ENCODE peak calls at places on chromosomes 11 and 22, in eight cellular contexts. K, C, P, O, I, Z, D and M are unnamed samples.

GRCh38 chr11:127238321-127238720 is 237.8 kb upstream of the KIRREL3 start:
- DNase-seq in O (no peak), D (no peak), K (no peak), I (no peak), P (no peak), Z (no peak), C (no peak), M (no peak)

GRCh38 chr11:62786318-62787004 is 741 bp upstream of the TMEM179B start:
- DNase-seq in K (peak; percentile 78), C (peak; percentile 95), O (peak; percentile 87), D (peak; percentile 85), P (peak; percentile 93), Z (no peak), I (peak; percentile 93), M (peak; percentile 92)

GRCh38 chr22:50012201-50013181 is at the start of gene IL17REL:
- DNase-seq in I (peak; percentile 41), C (no peak), K (peak; percentile 25), O (no peak), D (no peak), P (peak; percentile 55), Z (no peak), M (no peak)

GRCh38 chr11:123434911-123435310 is 4.8 kb downstream of the GRAMD1B start:
- DNase-seq in K (no peak), O (no peak), Z (no peak), I (no peak), C (no peak), P (no peak), D (no peak), M (no peak)

GRCh38 chr22:49296561-49296960 is 531.1 kb downstream of the BRD1 start:
- DNase-seq in O (no peak), I (no peak), K (no peak), P (peak; percentile 22), D (no peak), Z (no peak), C (no peak), M (no peak)

GRCh38 chr11:96230686-96231085 is 112.3 kb downstream of the MAML2 start:
- DNase-seq in C (no peak), I (no peak), D (no peak), Z (no peak), K (no peak), O (no peak), P (no peak), M (no peak)

GRCh38 chr11:112364962-112365481 is 104.4 kb upstream of the PLET1 start:
- DNase-seq in P (no peak), C (no peak), D (no peak), Z (peak; percentile 41), K (peak; percentile 76), I (peak; percentile 35), O (peak; percentile 79), M (no peak)

GRCh38 chr11:26992031-26992541 is 1.8 kb upstream of the FIBIN start:
- DNase-seq in O (peak; percentile 33), P (no peak), Z (peak; percentile 78), D (no peak), K (peak; percentile 95), I (no peak), C (no peak), M (no peak)

GRCh38 chr11:66336234-66337102 is at the start of gene RIN1:
- DNase-seq in C (peak; percentile 82), Z (peak; percentile 95), P (peak; percentile 75), K (peak; percentile 96), I (peak; percentile 71), O (peak; percentile 65), D (no peak), M (peak; percentile 89)

GRCh38 chr11:116686891-116687290 is 85.9 kb downstream of the BUD13 start:
- DNase-seq in I (no peak), D (no peak), P (no peak), O (no peak), K (no peak), C (no peak), Z (no peak), M (no peak)

GRCh38 chr22:45469573-45470383 is 32.9 kb upstream of the FBLN1 start:
- DNase-seq in I (no peak), P (no peak), C (no peak), Z (peak; percentile 62), O (peak; percentile 12), D (no peak), K (no peak), M (no peak)

GRCh38 chr11:18775492-18776292 is 15.9 kb downstream of the PTPN5 start:
- DNase-seq in C (peak; percentile 64), P (peak; percentile 70), Z (no peak), O (no peak), D (peak; percentile 49), K (peak; percentile 63), I (peak; percentile 76), M (peak; percentile 81)

GRCh38 chr22:46708766-46709330 is 29.2 kb downstream of the CERK start:
- DNase-seq in D (no peak), O (no peak), I (no peak), C (peak; percentile 29), K (no peak), Z (no peak), P (no peak), M (no peak)
- H3K4me3 ChIP-seq in D (no peak overlapping the region), O (no peak overlapping the region), I (no peak overlapping the region), C (no peak overlapping the region), K (no peak overlapping the region), Z (no peak overlapping the region), P (no peak overlapping the region), M (no peak overlapping the region)

GRCh38 chr22:37633082-37633692 is 6.3 kb upstream of the SH3BP1 start:
- DNase-seq in Z (no peak), P (no peak), O (no peak), C (no peak), K (no peak), D (no peak), I (peak; percentile 54), M (peak; percentile 87)
- H3K4me3 ChIP-seq in Z (no peak overlapping the region), P (no peak overlapping the region), O (peak overlapping the region; percentile 11), C (peak overlapping the region; percentile 33), K (no peak overlapping the region), D (no peak overlapping the region), I (no peak overlapping the region), M (peak overlapping the region; percentile 21)

GRCh38 chr22:37778370-37779009 is 29.2 kb upstream of the GCAT start:
- DNase-seq in C (no peak), P (no peak), K (no peak), I (no peak), D (no peak), O (no peak), Z (no peak), M (no peak)

GRCh38 chr22:37774728-37775127 is 33.0 kb upstream of the GCAT start:
- DNase-seq in K (no peak), O (no peak), C (no peak), D (no peak), Z (no peak), P (no peak), I (no peak), M (no peak)

GRCh38 chr22:37776639-37777005 is 31.1 kb upstream of the GCAT start:
- DNase-seq in Z (no peak), I (no peak), O (no peak), C (no peak), K (no peak), D (no peak), P (no peak), M (no peak)

GRCh38 chr22:37777122-37777687 is 30.5 kb upstream of the GCAT start:
- DNase-seq in I (peak; percentile 74), P (peak; percentile 85), O (no peak), Z (peak; percentile 66), D (no peak), K (peak; percentile 40), C (peak; percentile 71), M (peak; percentile 73)

GRCh38 chr22:37775785-37776638 is 31.7 kb upstream of the GCAT start:
- DNase-seq in I (no peak), P (no peak), K (no peak), O (no peak), C (no peak), D (no peak), Z (peak; percentile 62), M (no peak)
- H3K4me3 ChIP-seq in I (no peak overlapping the region), P (no peak overlapping the region), K (no peak overlapping the region), O (no peak overlapping the region), C (no peak overlapping the region), D (no peak overlapping the region), Z (no peak overlapping the region), M (no peak overlapping the region)

GRCh38 chr11:78916759-78917158 is 342.1 kb upstream of the NARS2 start:
- DNase-seq in C (no peak), P (no peak), O (no peak), K (no peak), Z (no peak), I (no peak), D (no peak), M (no peak)

GRCh38 chr11:78909386-78909785 is 334.7 kb upstream of the NARS2 start:
- DNase-seq in Z (no peak), O (no peak), D (no peak), C (no peak), P (no peak), I (no peak), K (no peak), M (no peak)

GRCh38 chr11:78910322-78910721 is 335.7 kb upstream of the NARS2 start:
- DNase-seq in O (no peak), C (no peak), D (no peak), I (no peak), P (no peak), K (no peak), Z (no peak), M (no peak)

GRCh38 chr11:78912778-78913177 is 338.1 kb upstream of the NARS2 start:
- DNase-seq in P (no peak), D (no peak), O (no peak), I (no peak), C (no peak), Z (no peak), K (no peak), M (no peak)

GRCh38 chr11:78914503-78914902 is 339.8 kb upstream of the NARS2 start:
- DNase-seq in I (no peak), O (no peak), C (no peak), P (no peak), D (no peak), K (no peak), Z (no peak), M (no peak)
- H3K4me3 ChIP-seq in I (no peak overlapping the region), O (no peak overlapping the region), C (no peak overlapping the region), P (no peak overlapping the region), D (no peak overlapping the region), K (no peak overlapping the region), Z (no peak overlapping the region), M (no peak overlapping the region)